ENCODE peak calls at places on chromosomes 12 and 14, in ten cellular contexts. U is NCI-H524 treated with DMSO at 0.1 percent for 48 hours; T is NCI-H2081; V is RWPE1; Q is H1; D is ascending aorta; S is lower lobe of right lung; R is stimulated activated CD4-positive, alpha-beta T cell treated with anti-CD3 and anti-CD28 coated beads, Interleukin-2, amount 100 ng/mL, for 4 hours; H is posterior vena cava; I is T-helper 1 cell. K is an unnamed sample.

GRCh38 chr12:94261119-94261518 is 112.7 kb downstream of the PLXNC1 start:
- DNase-seq in U (no peak), T (no peak), V (no peak), Q (no peak), D (no peak), S (no peak), R (no peak), H (no peak), I (no peak), K (no peak)

GRCh38 chr12:15651381-15651780 is 137.8 kb downstream of the EPS8 start:
- DNase-seq in U (no peak), T (no peak), V (no peak), Q (no peak), D (no peak), S (no peak), R (no peak), H (no peak), I (no peak), K (no peak)

GRCh38 chr12:19138551-19139344 is 9.2 kb downstream of the PLEKHA5 start:
- DNase-seq in U (no peak), T (no peak), V (peak), Q (no peak), D (no peak), S (no peak), R (no peak), H (no peak), I (no peak), K (peak)

GRCh38 chr12:4918950-4919660 is 9.4 kb downstream of the KCNA1 start:
- DNase-seq in U (no peak), T (no peak), V (no peak), Q (no peak), D (no peak), S (no peak), R (no peak), H (no peak), I (no peak), K (no peak)

GRCh38 chr14:34781242-34781641 is 66.8 kb upstream of the CFL2 start:
- DNase-seq in U (no peak), T (no peak), V (peak), Q (no peak), D (no peak), S (no peak), R (no peak), H (no peak), I (no peak), K (peak)

GRCh38 chr12:52873832-52874572 is 25.2 kb upstream of the KRT78 start:
- DNase-seq in U (no peak), T (peak), V (peak), Q (peak), D (peak), S (peak), R (peak), H (peak), I (peak), K (peak)

GRCh38 chr12:53180931-53181645 is 363 bp upstream of the CSAD start:
- DNase-seq in U (no peak), T (peak), V (peak), Q (peak), D (peak), S (peak), R (peak), H (no peak), I (peak), K (no peak)

GRCh38 chr12:2291182-2291832 is 238.5 kb downstream of the CACNA1C start:
- DNase-seq in U (no peak), T (no peak), V (peak), Q (peak), D (peak), S (no peak), R (no peak), H (peak), I (no peak), K (no peak)

GRCh38 chr12:93203361-93203760 is 174.4 kb upstream of the NUDT4 start:
- DNase-seq in U (no peak), T (no peak), V (no peak), Q (no peak), D (no peak), S (no peak), R (no peak), H (no peak), I (no peak), K (no peak)

GRCh38 chr14:55794655-55795583 is 214.9 kb downstream of the KTN1 start:
- DNase-seq in U (no peak), T (peak), V (peak), Q (no peak), D (no peak), S (no peak), R (no peak), H (no peak), I (no peak), K (no peak)

GRCh38 chr12:132429122-132429931 is 60.6 kb upstream of the FBRSL1 start:
- DNase-seq in U (peak), T (no peak), V (no peak), Q (peak), D (no peak), S (no peak), R (no peak), H (no peak), I (no peak), K (no peak)

GRCh38 chr12:53236443-53237111 is 4.6 kb upstream of the RARG start:
- DNase-seq in U (no peak), T (no peak), V (no peak), Q (no peak), D (no peak), S (peak), R (no peak), H (no peak), I (peak), K (no peak)

GRCh38 chr14:52834440-52834842 is 43.0 kb upstream of the GNPNAT1 start:
- DNase-seq in U (no peak), T (no peak), V (peak), Q (no peak), D (no peak), S (no peak), R (no peak), H (no peak), I (no peak), K (peak)

GRCh38 chr12:26989873-26990272 is 24.3 kb downstream of the TM7SF3 start:
- DNase-seq in U (no peak), T (no peak), V (no peak), Q (no peak), D (no peak), S (no peak), R (no peak), H (no peak), I (no peak), K (no peak)

K was measured in AG09309.